ENCODE peak calls at places on chromosomes 5 and 9, in seven cellular contexts. One of them, this sample, is unnamed.

GRCh38 chr9:6197330-6197729 is 18.3 kb upstream of the IL33 start:
- DNase-seq in skeletal muscle cell: no peak
- DNase-seq in NCI-H1694: no peak
- DNase-seq in NCI-H2029 treated with DMSO at 0.1 percent for 48 hours: no peak
- DNase-seq in activated CD4-positive, CD25-positive, alpha-beta regulatory T cell: no peak
- DNase-seq in stimulated activated CD8-positive, alpha-beta memory T cell treated with anti-CD3 and anti-CD28 coated beads, Interleukin-4, amount 100 ng/mL, for 1 hour: no peak
- DNase-seq in iris pigment epithelial cell: no peak
- DNase-seq in this sample: no peak

GRCh38 chr5:7397005-7397546 is 1.1 kb downstream of the ADCY2 start:
- DNase-seq in skeletal muscle cell: no peak
- DNase-seq in NCI-H1694: peak
- DNase-seq in NCI-H2029 treated with DMSO at 0.1 percent for 48 hours: no peak
- DNase-seq in activated CD4-positive, CD25-positive, alpha-beta regulatory T cell: no peak
- DNase-seq in stimulated activated CD8-positive, alpha-beta memory T cell treated with anti-CD3 and anti-CD28 coated beads, Interleukin-4, amount 100 ng/mL, for 1 hour: no peak
- DNase-seq in iris pigment epithelial cell: no peak
- DNase-seq in this sample: peak

GRCh38 chr9:130414910-130415746 is 29.6 kb upstream of the ASS1 start:
- DNase-seq in skeletal muscle cell: no peak
- DNase-seq in NCI-H1694: no peak
- DNase-seq in NCI-H2029 treated with DMSO at 0.1 percent for 48 hours: no peak
- DNase-seq in activated CD4-positive, CD25-positive, alpha-beta regulatory T cell: no peak
- DNase-seq in stimulated activated CD8-positive, alpha-beta memory T cell treated with anti-CD3 and anti-CD28 coated beads, Interleukin-4, amount 100 ng/mL, for 1 hour: no peak
- DNase-seq in iris pigment epithelial cell: no peak
- DNase-seq in this sample: no peak

GRCh38 chr9:133148351-133149129 is 15.2 kb downstream of the GBGT1 start:
- DNase-seq in skeletal muscle cell: no peak
- DNase-seq in NCI-H1694: peak
- DNase-seq in NCI-H2029 treated with DMSO at 0.1 percent for 48 hours: no peak
- DNase-seq in activated CD4-positive, CD25-positive, alpha-beta regulatory T cell: peak
- DNase-seq in stimulated activated CD8-positive, alpha-beta memory T cell treated with anti-CD3 and anti-CD28 coated beads, Interleukin-4, amount 100 ng/mL, for 1 hour: no peak
- DNase-seq in iris pigment epithelial cell: peak
- DNase-seq in this sample: no peak

GRCh38 chr5:96562614-96563013 is 99.6 kb upstream of the CAST start:
- DNase-seq in skeletal muscle cell: no peak
- DNase-seq in NCI-H1694: no peak
- DNase-seq in NCI-H2029 treated with DMSO at 0.1 percent for 48 hours: no peak
- DNase-seq in activated CD4-positive, CD25-positive, alpha-beta regulatory T cell: no peak
- DNase-seq in stimulated activated CD8-positive, alpha-beta memory T cell treated with anti-CD3 and anti-CD28 coated beads, Interleukin-4, amount 100 ng/mL, for 1 hour: no peak
- DNase-seq in iris pigment epithelial cell: peak
- DNase-seq in this sample: no peak

GRCh38 chr5:136620016-136620419 is 254.7 kb upstream of the TRPC7 start:
- DNase-seq in skeletal muscle cell: no peak
- DNase-seq in NCI-H1694: no peak
- DNase-seq in NCI-H2029 treated with DMSO at 0.1 percent for 48 hours: no peak
- DNase-seq in activated CD4-positive, CD25-positive, alpha-beta regulatory T cell: no peak
- DNase-seq in stimulated activated CD8-positive, alpha-beta memory T cell treated with anti-CD3 and anti-CD28 coated beads, Interleukin-4, amount 100 ng/mL, for 1 hour: no peak
- DNase-seq in iris pigment epithelial cell: peak
- DNase-seq in this sample: no peak

GRCh38 chr5:150672237-150672883 is 11.3 kb downstream of the MYOZ3 start:
- DNase-seq in skeletal muscle cell: no peak
- DNase-seq in NCI-H1694: no peak
- DNase-seq in NCI-H2029 treated with DMSO at 0.1 percent for 48 hours: peak
- DNase-seq in activated CD4-positive, CD25-positive, alpha-beta regulatory T cell: no peak
- DNase-seq in stimulated activated CD8-positive, alpha-beta memory T cell treated with anti-CD3 and anti-CD28 coated beads, Interleukin-4, amount 100 ng/mL, for 1 hour: no peak
- DNase-seq in iris pigment epithelial cell: no peak
- DNase-seq in this sample: no peak

GRCh38 chr9:33287087-33287490 is 3.2 kb upstream of the NFX1 start:
- DNase-seq in skeletal muscle cell: no peak
- DNase-seq in NCI-H1694: peak
- DNase-seq in NCI-H2029 treated with DMSO at 0.1 percent for 48 hours: peak
- DNase-seq in activated CD4-positive, CD25-positive, alpha-beta regulatory T cell: peak
- DNase-seq in stimulated activated CD8-positive, alpha-beta memory T cell treated with anti-CD3 and anti-CD28 coated beads, Interleukin-4, amount 100 ng/mL, for 1 hour: no peak
- DNase-seq in iris pigment epithelial cell: peak
- DNase-seq in this sample: peak

GRCh38 chr5:68033961-68034581 is 181.5 kb upstream of the PIK3R1 start:
- DNase-seq in skeletal muscle cell: no peak
- DNase-seq in NCI-H1694: no peak
- DNase-seq in NCI-H2029 treated with DMSO at 0.1 percent for 48 hours: no peak
- DNase-seq in activated CD4-positive, CD25-positive, alpha-beta regulatory T cell: no peak
- DNase-seq in stimulated activated CD8-positive, alpha-beta memory T cell treated with anti-CD3 and anti-CD28 coated beads, Interleukin-4, amount 100 ng/mL, for 1 hour: no peak
- DNase-seq in iris pigment epithelial cell: peak
- DNase-seq in this sample: no peak